ENCODE peak calls at places on chromosomes 7 and 10, in nine cellular contexts. N is CD4-positive, alpha-beta memory T cell; O is NCI-H2029 treated with DMSO at 0.1 percent for 48 hours; Z is AML-193; P is EH; A is germinal center; U is cardiac muscle cell; C is AG09309; L is psoas muscle. W is an unnamed sample.

GRCh38 chr7:25240340-25240739 is 12.1 kb upstream of the NPVF start:
- DNase-seq in N (no peak), O (no peak), Z (no peak), P (peak), A (no peak), U (no peak), C (no peak), L (peak), W (no peak)

GRCh38 chr10:98408799-98409198 is 6.2 kb downstream of the PYROXD2 start:
- DNase-seq in N (no peak), O (no peak), Z (no peak), P (no peak), A (no peak), U (no peak), C (no peak), L (no peak), W (no peak)

GRCh38 chr7:26988975-26989374 is 106.8 kb downstream of the HOXA1 start:
- DNase-seq in N (no peak), O (no peak), Z (no peak), P (no peak), A (no peak), U (no peak), C (no peak), L (no peak), W (no peak)

GRCh38 chr10:112209534-112210200 is 26.1 kb upstream of the GPAM start:
- DNase-seq in N (no peak), O (no peak), Z (no peak), P (peak), A (no peak), U (no peak), C (peak), L (no peak), W (no peak)

GRCh38 chr7:105790996-105791395 is 85.4 kb downstream of the ATXN7L1 start:
- DNase-seq in N (no peak), O (no peak), Z (no peak), P (no peak), A (no peak), U (no peak), C (no peak), L (no peak), W (no peak)

GRCh38 chr10:11831520-11831951 is 8.4 kb downstream of the PROSER2 start:
- DNase-seq in N (no peak), O (no peak), Z (no peak), P (no peak), A (no peak), U (no peak), C (no peak), L (no peak), W (no peak)

GRCh38 chr10:86585037-86585725 is 63.6 kb upstream of the WAPL start:
- DNase-seq in N (peak), O (peak), Z (peak), P (peak), A (peak), U (peak), C (no peak), L (peak), W (peak)

GRCh38 chr10:28367865-28368541 is 65.1 kb upstream of the MPP7 start:
- DNase-seq in N (peak), O (no peak), Z (peak), P (no peak), A (peak), U (no peak), C (no peak), L (no peak), W (no peak)

GRCh38 chr7:29285451-29285807 is 90.9 kb downstream of the CHN2 start:
- DNase-seq in N (no peak), O (no peak), Z (peak), P (peak), A (no peak), U (no peak), C (peak), L (no peak), W (no peak)

GRCh38 chr10:96170212-96170611 is 40.1 kb downstream of the ZNF518A start:
- DNase-seq in N (no peak), O (no peak), Z (no peak), P (no peak), A (no peak), U (no peak), C (no peak), L (no peak), W (no peak)

GRCh38 chr7:95669513-95669912 is 73.2 kb upstream of the PDK4 start:
- DNase-seq in N (no peak), O (no peak), Z (no peak), P (no peak), A (no peak), U (no peak), C (no peak), L (no peak), W (no peak)

GRCh38 chr10:86399879-86400704 is 33.5 kb upstream of the GRID1 start:
- DNase-seq in N (peak), O (peak), Z (peak), P (peak), A (peak), U (peak), C (peak), L (peak), W (peak)

GRCh38 chr10:102419561-102420442 is 834 bp upstream of the FBXL15 start:
- DNase-seq in N (peak), O (no peak), Z (peak), P (peak), A (peak), U (peak), C (no peak), L (peak), W (peak)

GRCh38 chr10:30088178-30088577 is 28.8 kb upstream of the JCAD start:
- DNase-seq in N (no peak), O (no peak), Z (no peak), P (no peak), A (no peak), U (no peak), C (no peak), L (no peak), W (no peak)

GRCh38 chr10:28633750-28634149 is 43.6 kb upstream of the BAMBI start:
- DNase-seq in N (no peak), O (no peak), Z (no peak), P (no peak), A (no peak), U (no peak), C (no peak), L (no peak), W (no peak)

GRCh38 chr7:45893996-45894664 is 5.8 kb downstream of the IGFBP1 start:
- DNase-seq in N (no peak), O (no peak), Z (no peak), P (no peak), A (no peak), U (no peak), C (no peak), L (no peak), W (no peak)

GRCh38 chr7:34158311-34158710 is 253.0 kb downstream of the BMPER start:
- DNase-seq in N (no peak), O (peak), Z (no peak), P (no peak), A (no peak), U (no peak), C (no peak), L (peak), W (no peak)

GRCh38 chr10:17106991-17107390 is 22.6 kb downstream of the CUBN start:
- DNase-seq in N (no peak), O (no peak), Z (no peak), P (no peak), A (no peak), U (no peak), C (no peak), L (no peak), W (no peak)

GRCh38 chr10:125584954-125585353 is 98.0 kb downstream of the TEX36 start:
- DNase-seq in N (no peak), O (no peak), Z (no peak), P (no peak), A (no peak), U (no peak), C (no peak), L (no peak), W (no peak)

GRCh38 chr7:30771859-30772429 is 727 bp downstream of the MINDY4 start:
- DNase-seq in N (no peak), O (no peak), Z (peak), P (peak), A (peak), U (no peak), C (no peak), L (no peak), W (no peak)

GRCh38 chr10:121002586-121003205 is 151.5 kb downstream of the WDR11 start:
- DNase-seq in N (no peak), O (no peak), Z (no peak), P (no peak), A (no peak), U (no peak), C (no peak), L (no peak), W (no peak)

GRCh38 chr10:74738985-74739567 is 87.3 kb upstream of the KAT6B start:
- DNase-seq in N (no peak), O (no peak), Z (peak), P (peak), A (peak), U (peak), C (no peak), L (no peak), W (no peak)

GRCh38 chr7:131625817-131626372 is 69.5 kb upstream of the PODXL start:
- DNase-seq in N (no peak), O (no peak), Z (no peak), P (peak), A (no peak), U (peak), C (peak), L (peak), W (no peak)

GRCh38 chr7:108395442-108395841 is 60.8 kb downstream of the NRCAM start:
- DNase-seq in N (no peak), O (no peak), Z (no peak), P (no peak), A (no peak), U (no peak), C (no peak), L (no peak), W (no peak)

GRCh38 chr10:132102717-132103110 is 37.0 kb downstream of the JAKMIP3 start:
- DNase-seq in N (no peak), O (no peak), Z (no peak), P (no peak), A (no peak), U (no peak), C (no peak), L (no peak), W (no peak)

W was measured in SHP77 treated with DMSO at 0.1 percent for 48 hours.